ENCODE peak calls at places on chromosomes 13 and 19, in nine cellular contexts. F, A, T, D, I, W, L, Q and S are unnamed samples.

GRCh38 chr19:17319473-17320238 is 10.3 kb downstream of the DDA1 start:
- DNase-seq in F (no peak), A (no peak), T (no peak), D (no peak), I (no peak), W (no peak), L (no peak), Q (no peak), S (no peak)

GRCh38 chr19:12778020-12778904 is 2.9 kb upstream of the HOOK2 start:
- DNase-seq in F (peak), A (peak), T (no peak), D (peak), I (no peak), W (no peak), L (peak), Q (peak), S (no peak)

GRCh38 chr13:67392014-67392413 is 161.9 kb upstream of the PCDH9 start:
- DNase-seq in F (no peak), A (no peak), T (no peak), D (no peak), I (no peak), W (no peak), L (no peak), Q (no peak), S (no peak)

GRCh38 chr19:15289673-15290072 is 42.7 kb downstream of the BRD4 start:
- DNase-seq in F (no peak), A (no peak), T (no peak), D (no peak), I (no peak), W (no peak), L (no peak), Q (no peak), S (no peak)

GRCh38 chr13:45878966-45879365 is 27.4 kb upstream of the SIAH3 start:
- DNase-seq in F (no peak), A (no peak), T (no peak), D (no peak), I (peak), W (no peak), L (no peak), Q (no peak), S (no peak)

GRCh38 chr13:112182831-112183543 is 116.0 kb downstream of the SOX1 start:
- DNase-seq in F (no peak), A (no peak), T (no peak), D (peak), I (no peak), W (no peak), L (no peak), Q (no peak), S (no peak)

GRCh38 chr19:10009269-10009665 is 1.0 kb downstream of the COL5A3 start:
- DNase-seq in F (peak), A (peak), T (no peak), D (peak), I (peak), W (no peak), L (peak), Q (peak), S (no peak)

GRCh38 chr13:20294497-20294896 is 62.4 kb upstream of the GJB6 start:
- DNase-seq in F (no peak), A (no peak), T (no peak), D (no peak), I (no peak), W (no peak), L (no peak), Q (peak), S (no peak)

GRCh38 chr13:113816248-113816924 is 47.5 kb downstream of the GAS6 start:
- DNase-seq in F (no peak), A (no peak), T (no peak), D (peak), I (no peak), W (no peak), L (no peak), Q (peak), S (no peak)

GRCh38 chr19:13163609-13164364 is 13.6 kb downstream of the IER2 start:
- DNase-seq in F (peak), A (peak), T (no peak), D (peak), I (peak), W (no peak), L (peak), Q (peak), S (no peak)

GRCh38 chr13:39815345-39816111 is 160.1 kb downstream of the COG6 start:
- DNase-seq in F (peak), A (no peak), T (no peak), D (peak), I (no peak), W (no peak), L (no peak), Q (peak), S (no peak)

GRCh38 chr19:41796362-41796761 is at the start of gene CEACAM3:
- DNase-seq in F (no peak), A (no peak), T (no peak), D (no peak), I (no peak), W (no peak), L (no peak), Q (no peak), S (no peak)

GRCh38 chr13:99322297-99323103 is 15.3 kb upstream of the GPR183 start:
- DNase-seq in F (no peak), A (no peak), T (peak), D (peak), I (no peak), W (peak), L (peak), Q (peak), S (no peak)

GRCh38 chr13:112703935-112704633 is 14.2 kb downstream of the ATP11A start:
- DNase-seq in F (no peak), A (no peak), T (no peak), D (no peak), I (no peak), W (no peak), L (no peak), Q (no peak), S (no peak)

GRCh38 chr19:33186835-33187540 is 7.1 kb upstream of the LRP3 start:
- DNase-seq in F (no peak), A (peak), T (no peak), D (no peak), I (no peak), W (no peak), L (no peak), Q (no peak), S (no peak)

GRCh38 chr13:38954844-38955243 is 35.8 kb downstream of the STOML3 start:
- DNase-seq in F (no peak), A (no peak), T (no peak), D (no peak), I (no peak), W (no peak), L (no peak), Q (no peak), S (no peak)

GRCh38 chr13:100240109-100240779 is 151.4 kb downstream of the PCCA start:
- DNase-seq in F (no peak), A (no peak), T (no peak), D (no peak), I (no peak), W (no peak), L (no peak), Q (peak), S (no peak)

GRCh38 chr19:4369888-4370260 is 26.5 kb downstream of the MPND start:
- DNase-seq in F (no peak), A (no peak), T (no peak), D (peak), I (no peak), W (no peak), L (peak), Q (no peak), S (no peak)
- H3K4me3 ChIP-seq in F (no peak), A (peak), T (no peak), D (no peak), I (peak), W (peak), L (peak), Q (no peak), S (peak)

GRCh38 chr13:29369060-29369743 is 226.3 kb downstream of the SLC7A1 start:
- DNase-seq in F (no peak), A (no peak), T (peak), D (peak), I (no peak), W (no peak), L (no peak), Q (peak), S (peak)
- TF ChIP-seq CTCF in F (no peak), A (peak), T (peak), D (peak), I (peak), W (peak), L (no peak), Q (peak), S (peak)

GRCh38 chr19:18415177-18415867 is 3.9 kb upstream of the SSBP4 start:
- DNase-seq in F (peak), A (peak), T (no peak), D (peak), I (no peak), W (no peak), L (no peak), Q (no peak), S (no peak)

GRCh38 chr19:18416778-18417249 is 2.4 kb upstream of the SSBP4 start:
- DNase-seq in F (peak), A (peak), T (no peak), D (peak), I (peak), W (no peak), L (peak), Q (peak), S (no peak)

GRCh38 chr19:18412610-18413239 is 6.5 kb upstream of the SSBP4 start:
- DNase-seq in F (no peak), A (no peak), T (no peak), D (no peak), I (no peak), W (no peak), L (no peak), Q (no peak), S (no peak)

GRCh38 chr19:18417250-18418033 is 1.8 kb upstream of the SSBP4 start:
- DNase-seq in F (peak), A (peak), T (no peak), D (peak), I (no peak), W (no peak), L (no peak), Q (peak), S (no peak)

DNA sequence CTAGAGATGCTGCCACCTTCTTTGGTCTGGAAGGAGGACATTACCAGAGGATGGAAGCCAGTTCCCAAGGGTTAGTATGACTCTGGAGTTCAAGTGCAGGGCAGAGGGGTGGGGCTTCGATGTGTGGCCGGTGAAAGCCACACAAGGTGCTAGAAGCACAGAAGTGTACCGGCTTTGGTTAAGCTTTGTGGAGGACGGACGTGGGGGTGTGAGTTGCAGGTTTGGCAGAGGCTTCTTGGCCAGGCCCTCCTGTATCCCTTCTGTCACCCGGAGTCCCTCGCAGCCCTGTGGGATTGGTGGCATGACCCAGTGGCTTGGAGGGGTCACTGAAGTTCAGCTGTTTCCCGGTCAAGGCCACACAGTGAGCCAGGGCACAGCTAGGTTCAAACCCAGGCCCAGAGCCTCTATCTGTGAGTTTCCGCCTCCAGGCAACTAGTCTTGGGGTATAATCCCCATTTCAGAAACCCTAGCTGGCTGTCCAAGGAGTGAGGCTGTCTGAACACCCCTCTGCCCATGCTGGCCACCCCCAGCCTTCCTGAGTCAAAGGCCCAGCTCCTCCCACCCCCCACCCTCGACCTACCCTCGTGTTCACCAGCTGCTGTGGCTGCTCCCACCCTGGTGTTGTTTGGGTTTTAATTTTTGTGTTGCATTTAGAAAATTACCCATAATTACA is 4.6 kb upstream of the SSBP4 start:
- DNase-seq in F (peak), A (peak), T (no peak), D (peak), I (no peak), W (no peak), L (no peak), Q (no peak), S (no peak)
- H3K4me3 ChIP-seq in F (peak), A (peak), T (peak), D (peak), I (peak), W (no peak), L (no peak), Q (no peak), S (no peak)

GRCh38 chr13:36192166-36192565 is 22.2 kb downstream of the SOHLH2 start:
- DNase-seq in F (no peak), A (no peak), T (no peak), D (peak), I (no peak), W (no peak), L (no peak), Q (no peak), S (no peak)
- TF ChIP-seq CTCF in F (no peak), A (no peak), T (no peak), D (no peak), I (no peak), W (no peak), L (no peak), Q (no peak), S (no peak)

DNA sequence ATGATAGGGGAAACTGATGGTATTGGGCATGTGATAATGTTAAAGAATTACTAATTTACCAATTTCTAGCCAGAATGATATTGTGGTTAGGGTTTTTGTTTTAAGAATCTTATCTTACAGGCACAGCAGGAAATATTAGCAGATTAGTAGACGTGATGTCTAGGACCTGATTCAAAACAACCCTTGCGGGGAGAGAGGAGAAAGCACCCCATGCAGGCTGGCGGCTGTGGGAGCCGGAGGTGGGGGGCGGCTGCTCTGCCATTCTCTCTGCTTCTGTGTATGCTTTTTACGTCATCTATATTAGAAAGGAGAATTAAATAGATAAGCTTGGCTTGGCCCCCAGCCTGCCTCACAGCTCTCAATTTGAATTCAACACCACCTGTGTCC is 41.5 kb downstream of the MLLT1 start:
- DNase-seq in F (no peak), A (peak), T (no peak), D (no peak), I (no peak), W (no peak), L (no peak), Q (no peak), S (no peak)
- H3K4me3 ChIP-seq in F (no peak), A (peak), T (no peak), D (no peak), I (no peak), W (no peak), L (no peak), Q (no peak), S (no peak)

GRCh38 chr13:86087241-86087640 is 288.0 kb upstream of the SLITRK6 start:
- DNase-seq in F (no peak), A (no peak), T (no peak), D (no peak), I (no peak), W (no peak), L (no peak), Q (peak), S (no peak)

GRCh38 chr13:86080340-86080995 is 281.2 kb upstream of the SLITRK6 start:
- DNase-seq in F (no peak), A (no peak), T (no peak), D (no peak), I (no peak), W (no peak), L (no peak), Q (peak), S (no peak)

GRCh38 chr13:86085890-86086289 is 286.7 kb upstream of the SLITRK6 start:
- DNase-seq in F (no peak), A (no peak), T (no peak), D (no peak), I (no peak), W (no peak), L (no peak), Q (peak), S (no peak)

DNA sequence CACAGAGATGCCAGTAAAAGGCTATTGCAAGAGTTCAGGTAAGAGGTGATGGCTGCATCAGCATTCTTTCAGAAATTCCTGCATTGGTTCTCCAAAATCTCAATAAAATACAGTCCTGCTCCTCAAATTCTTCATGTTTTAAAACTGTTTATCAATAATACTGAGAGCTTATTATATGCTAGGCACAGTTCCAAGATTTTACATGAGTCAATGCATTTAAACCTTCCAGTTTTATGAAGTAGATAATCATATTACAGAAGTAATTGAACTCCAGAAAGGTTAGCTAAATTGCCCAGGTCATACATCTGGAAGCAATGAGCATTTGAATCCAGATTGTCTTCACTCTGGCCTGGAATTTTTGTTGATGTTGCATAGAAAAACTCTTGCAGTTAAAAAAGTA is 282.9 kb upstream of the SLITRK6 start:
- DNase-seq in F (no peak), A (no peak), T (no peak), D (no peak), I (no peak), W (no peak), L (no peak), Q (peak), S (no peak)
- TF ChIP-seq CTCF in F (no peak), A (no peak), T (no peak), D (no peak), I (no peak), W (no peak), L (no peak), Q (no peak), S (no peak)

GRCh38 chr19:8332976-8333770 is 9.9 kb downstream of the KANK3 start:
- DNase-seq in F (no peak), A (peak), T (no peak), D (no peak), I (no peak), W (no peak), L (no peak), Q (no peak), S (no peak)
- H3K4me3 ChIP-seq in F (no peak), A (peak), T (no peak), D (no peak), I (no peak), W (no peak), L (no peak), Q (peak), S (no peak)

DNA sequence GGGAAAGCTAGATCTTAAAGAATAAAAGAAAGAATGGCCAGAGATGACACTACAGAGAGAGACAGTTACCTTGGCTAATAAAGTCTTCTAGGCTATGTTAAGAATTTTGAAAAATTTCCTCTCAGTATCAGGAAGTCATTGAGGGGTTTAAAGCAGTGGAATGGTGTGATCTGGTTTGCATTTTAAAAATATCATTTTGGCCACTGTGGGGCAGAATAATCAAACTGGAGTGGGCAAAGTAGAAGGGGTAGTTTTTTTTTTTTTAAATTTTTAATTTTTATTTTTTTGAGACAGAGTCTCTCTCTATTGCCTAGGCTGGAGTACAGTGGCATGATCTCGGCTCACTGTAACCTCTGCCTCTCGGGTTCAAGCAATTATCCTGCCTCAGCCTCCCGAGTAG is 4.4 kb upstream of the CNMD start:
- DNase-seq in F (no peak), A (no peak), T (no peak), D (no peak), I (no peak), W (no peak), L (no peak), Q (peak), S (no peak)
- TF ChIP-seq CTCF in F (no peak), A (no peak), T (no peak), D (no peak), I (no peak), W (no peak), L (no peak), Q (no peak), S (peak)

GRCh38 chr19:54696766-54697165 is 27.5 kb upstream of the KIR3DL3 start:
- DNase-seq in F (no peak), A (no peak), T (no peak), D (no peak), I (no peak), W (no peak), L (no peak), Q (no peak), S (no peak)
- H3K4me3 ChIP-seq in F (no peak), A (no peak), T (no peak), D (no peak), I (no peak), W (no peak), L (no peak), Q (no peak), S (no peak)

GRCh38 chr13:97849305-97849704 is 104.2 kb upstream of the IPO5 start:
- DNase-seq in F (no peak), A (no peak), T (no peak), D (peak), I (peak), W (peak), L (no peak), Q (peak), S (peak)
- TF ChIP-seq CTCF in F (no peak), A (no peak), T (peak), D (peak), I (no peak), W (peak), L (no peak), Q (peak), S (peak)